ENCODE peak calls at places on chromosomes 13 and 19, in four cellular contexts. X is fibroblast of lung, Y is fibroblast of pulmonary artery, R is Peyer's patch. F is an unnamed sample.

GRCh38 chr19:35561436-35561835 is 2.0 kb downstream of the ATP4A start:
- DNase-seq in X (no peak), Y (no peak), R (no peak), F (no peak)

GRCh38 chr13:111143875-111144540 is 28.9 kb downstream of the ARHGEF7 start:
- DNase-seq in X (no peak), Y (no peak), R (no peak), F (no peak)

GRCh38 chr13:36766295-36766694 is 52.7 kb upstream of the RFXAP start:
- DNase-seq in X (peak; percentile 90), Y (peak; percentile 71), R (no peak), F (peak; percentile 48)

GRCh38 chr19:9913237-9914000 is 22.9 kb downstream of the OLFM2 start:
- DNase-seq in X (no peak), Y (no peak), R (no peak), F (no peak)

GRCh38 chr19:40542197-40542859 is 34.3 kb upstream of the SHKBP1 start:
- DNase-seq in X (peak; percentile 25), Y (peak; percentile 94), R (peak; percentile 59), F (peak; percentile 80)

GRCh38 chr19:21439372-21439771 is 42.4 kb downstream of the ZNF493 start:
- DNase-seq in X (no peak), Y (no peak), R (no peak), F (no peak)

GRCh38 chr13:89361909-89362308 is 1690.7 kb downstream of the SLITRK5 start:
- DNase-seq in X (no peak), Y (peak; percentile 54), R (no peak), F (no peak)

GRCh38 chr13:112679932-112680677 is 9.7 kb upstream of the ATP11A start:
- DNase-seq in X (no peak), Y (no peak), R (no peak), F (no peak)

GRCh38 chr19:4267101-4267900 is 11.8 kb upstream of the SHD start:
- DNase-seq in X (peak; percentile 17), Y (peak; percentile 57), R (peak; percentile 75), F (peak; percentile 21)

GRCh38 chr13:51122868-51123267 is 11.8 kb upstream of the C13orf42 start:
- DNase-seq in X (peak; percentile 28), Y (no peak), R (no peak), F (no peak)

GRCh38 chr19:16877581-16877980 is 11.2 kb upstream of the F2RL3 start:
- DNase-seq in X (peak; percentile 27), Y (no peak), R (no peak), F (no peak)

GRCh38 chr13:53200498-53201453 is 172.2 kb downstream of the OLFM4 start:
- DNase-seq in X (peak; percentile 9), Y (peak; percentile 15), R (peak; percentile 62), F (peak; percentile 7)

GRCh38 chr19:3007975-3008374 is 21.1 kb downstream of the TLE2 start:
- DNase-seq in X (no peak), Y (no peak), R (no peak), F (no peak)

GRCh38 chr13:37070145-37070695 is 10.7 kb upstream of the SUPT20H start:
- DNase-seq in X (no peak), Y (no peak), R (no peak), F (no peak)

GRCh38 chr19:49327878-49328544 is 3.0 kb upstream of the SLC6A16 start:
- DNase-seq in X (peak; percentile 10), Y (peak; percentile 33), R (no peak), F (peak; percentile 21)

GRCh38 chr19:1032264-1032867 is 6.0 kb downstream of the CNN2 start:
- DNase-seq in X (no peak), Y (no peak), R (no peak), F (no peak)

GRCh38 chr19:19964416-19964815 is 63.7 kb downstream of the ZNF93 start:
- DNase-seq in X (no peak), Y (no peak), R (no peak), F (no peak)

GRCh38 chr13:94395889-94396288 is 83.6 kb downstream of the DCT start:
- DNase-seq in X (no peak), Y (no peak), R (no peak), F (no peak)

GRCh38 chr19:17772172-17772571 is 20.9 kb downstream of the FCHO1 start:
- DNase-seq in X (peak; percentile 27), Y (peak; percentile 40), R (no peak), F (peak; percentile 17)

GRCh38 chr13:111944171-111944583 is 122.8 kb upstream of the SOX1 start:
- DNase-seq in X (no peak), Y (no peak), R (peak; percentile 18), F (no peak)

GRCh38 chr13:48318714-48319457 is 15.3 kb downstream of the RB1 start:
- DNase-seq in X (no peak), Y (no peak), R (peak; percentile 62), F (peak; percentile 19)

GRCh38 chr19:17327654-17328516 is 6.8 kb downstream of the ANO8 start:
- DNase-seq in X (no peak), Y (peak; percentile 65), R (peak; percentile 90), F (no peak)

GRCh38 chr19:49423985-49424303 is 703 bp upstream of the PTH2 start:
- DNase-seq in X (no peak), Y (no peak), R (no peak), F (no peak)

GRCh38 chr13:103573446-103573845 is 507.2 kb upstream of the SLC10A2 start:
- DNase-seq in X (no peak), Y (no peak), R (no peak), F (no peak)

GRCh38 chr19:18386543-18387251 is 739 bp downstream of the GDF15 start:
- DNase-seq in X (no peak), Y (peak; percentile 58), R (no peak), F (peak; percentile 91)

GRCh38 chr19:11268783-11269267 is 6.5 kb upstream of the DOCK6 start:
- DNase-seq in X (peak; percentile 81), Y (peak; percentile 96), R (no peak), F (peak; percentile 43)

GRCh38 chr13:91045351-91046034 is 302.0 kb upstream of the MIR17HG start:
- DNase-seq in X (peak; percentile 9), Y (peak; percentile 14), R (no peak), F (no peak)

GRCh38 chr13:81597101-81597500 is 1256.2 kb upstream of the SPRY2 start:
- DNase-seq in X (no peak), Y (no peak), R (no peak), F (no peak)

GRCh38 chr13:99658266-99658991 is 157.2 kb downstream of the TM9SF2 start:
- DNase-seq in X (peak; percentile 54), Y (peak; percentile 65), R (peak; percentile 67), F (peak; percentile 56)

GRCh38 chr19:49362926-49363264 is 679 bp upstream of the TEAD2 start:
- DNase-seq in X (peak; percentile 61), Y (peak; percentile 53), R (no peak), F (peak; percentile 33)

GRCh38 chr19:20503536-20503935 is 62.0 kb downstream of the ZNF737 start:
- DNase-seq in X (peak; percentile 52), Y (peak; percentile 25), R (no peak), F (peak; percentile 4)

GRCh38 chr13:40130871-40131636 is 475.6 kb downstream of the COG6 start:
- DNase-seq in X (peak; percentile 68), Y (peak; percentile 66), R (no peak), F (peak; percentile 9)

GRCh38 chr13:25112856-25113255 is 16.9 kb downstream of the PABPC3 start:
- DNase-seq in X (no peak), Y (no peak), R (no peak), F (no peak)
- TF ChIP-seq CTCF in X (no peak), Y (no peak), R (no peak), F (no peak)

GRCh38 chr13:27783111-27783510 is 9.2 kb upstream of the GSX1 start:
- DNase-seq in X (peak; percentile 3), Y (peak; percentile 17), R (no peak), F (peak; percentile 3)
- TF ChIP-seq CTCF in X (peak; percentile 29), Y (peak; percentile 37), R (no peak), F (peak; percentile 39)

GRCh38 chr19:46571495-46571894 is 29.6 kb upstream of the CALM3 start:
- DNase-seq in X (no peak), Y (peak; percentile 28), R (no peak), F (no peak)
- TF ChIP-seq CTCF in X (no peak), Y (peak; percentile 35), R (no peak), F (peak; percentile 35)

GRCh38 chr13:33284916-33285315 is 639 bp downstream of the STARD13 start:
- DNase-seq in X (peak; percentile 50), Y (peak; percentile 53), R (no peak), F (no peak)

GRCh38 chr13:33285420-33286124 is at the start of gene STARD13:
- DNase-seq in X (peak; percentile 98), Y (peak; percentile 98), R (peak; percentile 89), F (peak; percentile 98)

GRCh38 chr13:33283195-33283910 is 2.2 kb downstream of the STARD13 start:
- DNase-seq in X (no peak), Y (no peak), R (no peak), F (no peak)

GRCh38 chr13:33281951-33282595 is 3.5 kb downstream of the STARD13 start:
- DNase-seq in X (peak; percentile 89), Y (peak; percentile 41), R (no peak), F (peak; percentile 62)

DNA sequence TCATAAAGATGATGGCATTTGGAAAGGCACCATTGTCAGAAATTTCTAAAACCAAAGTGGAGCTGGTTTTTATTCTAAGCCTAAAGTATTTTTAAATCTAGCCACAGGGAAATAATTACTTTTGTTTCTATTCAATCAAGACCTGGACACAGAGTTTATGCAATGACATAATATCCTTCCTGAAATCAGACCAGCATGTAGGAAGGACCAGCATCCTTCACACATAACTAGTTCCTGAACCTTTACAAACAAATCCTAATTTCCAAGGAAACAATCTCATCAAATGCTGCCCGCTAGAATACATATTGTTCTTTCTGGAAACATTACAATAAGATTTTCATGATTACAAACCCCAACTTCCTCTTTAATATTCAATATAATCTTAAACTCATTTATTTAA is 1.5 kb downstream of the STARD13 start:
- DNase-seq in X (peak; percentile 62), Y (peak; percentile 66), R (no peak), F (peak; percentile 44)
- TF ChIP-seq CTCF in X (no peak), Y (no peak), R (no peak), F (no peak)